ENCODE peak calls at places on chromosomes 5 and 9, in seven cellular contexts. Z, E, P, L, M, U and G are unnamed samples. For H3K4me1, the result is how much of the 10 kb centered on the place peaks cover.

GRCh38 chr5:179166886-179167841 is 107.0 kb downstream of the ZNF354C start:
- DNase-seq in Z (peak), P (no peak), M (peak), E (peak), L (peak), U (no peak), G (peak)

GRCh38 chr9:99905833-99906402 is 536 bp upstream of the STX17 start:
- DNase-seq in L (peak), U (no peak), M (peak), Z (peak), P (peak), E (no peak), G (no peak)

GRCh38 chr9:16871358-16872151 is 1.1 kb upstream of the BNC2 start:
- DNase-seq in Z (peak), M (peak), L (no peak), U (no peak), P (peak), E (peak), G (peak)

GRCh38 chr5:146296245-146296644 is 42.4 kb upstream of the POU4F3 start:
- DNase-seq in P (no peak), U (no peak), L (no peak), M (no peak), E (no peak), Z (no peak), G (no peak)

GRCh38 chr5:164680812-164681211 is 1175.4 kb downstream of the MAT2B start:
- DNase-seq in Z (no peak), L (no peak), E (no peak), P (no peak), U (no peak), M (no peak), G (no peak)

GRCh38 chr5:7878381-7878873 is 9.5 kb downstream of the MTRR start:
- DNase-seq in Z (no peak), U (peak), P (no peak), L (no peak), M (no peak), E (no peak), G (no peak)

GRCh38 chr5:150051657-150052195 is 34.6 kb downstream of the CSF1R start:
- DNase-seq in P (no peak), Z (no peak), L (no peak), E (no peak), M (no peak), U (no peak), G (peak)

GRCh38 chr9:123007269-123007668 is 26.2 kb upstream of the GPR21 start:
- DNase-seq in P (no peak), L (no peak), U (no peak), E (no peak), M (no peak), Z (no peak), G (no peak)

GRCh38 chr9:91992636-91993035 is 42.6 kb upstream of the ROR2 start:
- DNase-seq in E (no peak), U (no peak), M (peak), Z (no peak), L (no peak), P (no peak), G (peak)

GRCh38 chr9:85895685-85896084 is 45.3 kb upstream of the NAA35 start:
- DNase-seq in U (no peak), Z (no peak), L (no peak), P (no peak), E (no peak), M (no peak), G (no peak)

GRCh38 chr5:168578506-168579205 is 512 bp downstream of the PANK3 start:
- DNase-seq in M (peak), L (no peak), U (no peak), E (peak), Z (no peak), P (peak), G (no peak)

GRCh38 chr9:91948423-91949292 is 1.4 kb downstream of the ROR2 start:
- DNase-seq in L (peak), U (no peak), E (peak), Z (peak), M (peak), P (peak), G (peak)

GRCh38 chr5:79346420-79346824 is 110.5 kb downstream of the JMY start:
- DNase-seq in L (no peak), U (no peak), Z (no peak), M (no peak), E (no peak), P (peak), G (no peak)

GRCh38 chr5:78627175-78627574 is 21.4 kb downstream of the LHFPL2 start:
- DNase-seq in P (no peak), L (no peak), U (no peak), Z (no peak), M (no peak), E (peak), G (peak)

GRCh38 chr9:129343697-129344375 is 165.8 kb upstream of the IER5L start:
- DNase-seq in L (no peak), P (no peak), Z (peak), U (no peak), E (peak), M (no peak), G (peak)
- H3K27ac ChIP-seq in L (no peak), P (no peak), Z (peak), U (no peak), E (peak), M (no peak), G (no peak)

GRCh38 chr5:75681125-75681830 is 36.0 kb downstream of the POC5 start:
- DNase-seq in P (peak), M (no peak), U (no peak), Z (no peak), E (no peak), L (no peak), G (no peak)
- TF ChIP-seq CTCF in P (peak), M (peak), U (peak), Z (peak), E (peak), L (peak), G (peak)

GRCh38 chr5:172002840-172003512 is 3.5 kb downstream of the FBXW11 start:
- DNase-seq in Z (no peak), M (peak), U (no peak), E (no peak), P (no peak), L (no peak), G (no peak)

GRCh38 chr5:172004824-172005237 is 1.6 kb downstream of the FBXW11 start:
- DNase-seq in U (peak), P (no peak), E (no peak), Z (no peak), M (no peak), L (no peak), G (no peak)

GRCh38 chr5:172002310-172002709 is 4.1 kb downstream of the FBXW11 start:
- DNase-seq in E (no peak), Z (no peak), L (no peak), U (no peak), P (no peak), M (peak), G (no peak)

GRCh38 chr5:172005708-172006377 is 595 bp downstream of the FBXW11 start:
- DNase-seq in P (no peak), Z (peak), L (peak), E (peak), M (peak), U (no peak), G (peak)

GRCh38 chr5:172003750-172004149 is 2.7 kb downstream of the FBXW11 start:
- DNase-seq in P (no peak), Z (no peak), U (no peak), M (no peak), E (no peak), L (no peak), G (no peak)
- H3K4me1 ChIP-seq in P (under half), Z (under half), U (under half), M (under half), E (half or more), L (half or more), G (under half)

DNA sequence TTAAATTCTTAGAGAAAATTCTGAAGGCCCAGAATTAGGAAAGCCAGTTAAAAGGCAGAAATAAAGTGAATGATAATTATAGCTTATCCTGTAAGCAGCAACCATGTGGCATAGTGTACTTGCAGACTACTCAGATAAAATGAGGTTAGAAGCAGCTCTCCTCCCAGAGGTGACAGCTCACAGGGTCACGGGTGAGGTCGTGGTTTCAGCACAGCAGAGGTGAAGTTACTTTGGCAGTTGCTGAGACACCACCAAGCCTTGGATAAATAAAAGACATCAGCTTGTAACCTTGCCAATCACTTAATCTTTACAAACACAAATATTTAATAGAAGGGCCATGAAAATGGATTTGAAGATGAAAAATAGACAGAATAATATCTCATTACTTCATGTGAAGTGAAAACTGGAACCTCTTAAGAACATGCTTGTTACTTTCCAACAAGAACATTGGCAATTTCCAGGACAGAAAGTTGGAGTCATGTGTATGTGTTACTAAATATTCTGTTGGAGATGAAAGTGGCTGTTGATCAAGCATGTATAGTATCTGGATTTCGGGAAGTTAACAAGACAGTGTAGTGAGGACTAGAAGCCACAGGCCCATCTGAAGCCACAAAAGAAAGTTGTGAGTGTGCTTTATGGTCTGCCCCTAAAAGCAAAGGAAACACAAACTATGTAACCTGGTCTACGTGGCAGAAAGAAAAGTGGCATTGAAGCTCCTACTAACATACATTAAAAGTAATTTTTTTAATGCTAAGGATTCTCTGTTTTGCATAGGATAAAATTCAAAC is 134.4 kb downstream of the ERCC6L2 start:
- DNase-seq in Z (no peak), U (no peak), P (no peak), M (no peak), L (no peak), E (no peak), G (no peak)
- H3K27ac ChIP-seq in Z (peak), U (no peak), P (no peak), M (no peak), L (no peak), E (no peak), G (no peak)